ENCODE peak calls at places on chromosomes 16 and 17, in seven cellular contexts. U is EL; C is astrocyte of the cerebellum; F is stimulated activated CD8-positive, alpha-beta memory T cell treated with anti-CD3 and anti-CD28 coated beads, Interleukin-4, amount 100 ng/mL, for 48 hours; Y is HTR-8/SVneo; Z is activated T-cell treated with anti-CD3 and anti-CD28 coated beads, Interleukin-2, amount 50 U/mL, for 72 hours; T is CD8-positive, alpha-beta T cell. M is an unnamed sample.

GRCh38 chr16:17359778-17360177 is 111.0 kb downstream of the XYLT1 start:
- DNase-seq in U (peak; percentile 79), C (no peak), F (peak; percentile 72), Y (no peak), Z (peak; percentile 66), T (peak; percentile 53), M (peak; percentile 83)

GRCh38 chr16:86410529-86410928 is 99.8 kb upstream of the FOXF1 start:
- DNase-seq in U (no peak), C (no peak), F (no peak), Y (no peak), Z (no peak), T (no peak), M (no peak)

GRCh38 chr16:29877266-29877961 is 14.4 kb upstream of the CDIPT start:
- DNase-seq in U (peak; percentile 65), C (no peak), F (peak; percentile 82), Y (no peak), Z (peak; percentile 73), T (peak; percentile 51), M (peak; percentile 16)

GRCh38 chr16:49528035-49528434 is 154.4 kb downstream of the C16orf78 start:
- DNase-seq in U (no peak), C (no peak), F (peak; percentile 33), Y (no peak), Z (peak; percentile 21), T (no peak), M (no peak)

GRCh38 chr17:29039764-29040598 is 3.0 kb upstream of the PIPOX start:
- DNase-seq in U (peak; percentile 77), C (peak; percentile 93), F (no peak), Y (peak; percentile 65), Z (no peak), T (no peak), M (peak; percentile 33)

GRCh38 chr17:66749217-66749832 is 85.6 kb upstream of the CACNG5 start:
- DNase-seq in U (no peak), C (no peak), F (no peak), Y (no peak), Z (no peak), T (no peak), M (no peak)

GRCh38 chr16:89101303-89102034 is 7.8 kb downstream of the ACSF3 start:
- DNase-seq in U (no peak), C (no peak), F (no peak), Y (no peak), Z (peak; percentile 33), T (peak; percentile 8), M (no peak)

GRCh38 chr16:47109361-47109760 is 34.4 kb downstream of the NETO2 start:
- DNase-seq in U (no peak), C (no peak), F (no peak), Y (no peak), Z (no peak), T (no peak), M (no peak)

GRCh38 chr16:17585449-17586080 is 114.8 kb upstream of the XYLT1 start:
- DNase-seq in U (no peak), C (no peak), F (no peak), Y (no peak), Z (no peak), T (no peak), M (no peak)

GRCh38 chr16:82767198-82767597 is 140.4 kb downstream of the CDH13 start:
- DNase-seq in U (no peak), C (no peak), F (no peak), Y (no peak), Z (no peak), T (no peak), M (no peak)

GRCh38 chr16:1181715-1182671 is 29.1 kb downstream of the CACNA1H start:
- DNase-seq in U (peak; percentile 69), C (peak; percentile 34), F (no peak), Y (peak; percentile 79), Z (no peak), T (no peak), M (peak; percentile 42)

GRCh38 chr17:80877095-80877828 is 114.4 kb upstream of the CHMP6 start:
- DNase-seq in U (no peak), C (no peak), F (peak; percentile 82), Y (no peak), Z (peak; percentile 81), T (peak; percentile 48), M (no peak)

GRCh38 chr17:51118330-51119195 is 2.1 kb downstream of the SPAG9 start:
- DNase-seq in U (no peak), C (no peak), F (no peak), Y (no peak), Z (no peak), T (no peak), M (no peak)

GRCh38 chr17:17568772-17569195 is 22.7 kb downstream of the PEMT start:
- DNase-seq in U (peak; percentile 56), C (no peak), F (peak; percentile 89), Y (peak; percentile 72), Z (peak; percentile 76), T (peak; percentile 34), M (peak; percentile 28)

GRCh38 chr17:14156689-14157088 is 80.0 kb downstream of the CDRT15 start:
- DNase-seq in U (peak; percentile 11), C (no peak), F (no peak), Y (no peak), Z (no peak), T (no peak), M (peak; percentile 61)

GRCh38 chr16:30518552-30518951 is 7.8 kb downstream of the ZNF768 start:
- DNase-seq in U (no peak), C (no peak), F (no peak), Y (no peak), Z (no peak), T (no peak), M (no peak)

GRCh38 chr16:87329436-87330256 is 12.5 kb upstream of the C16orf95 start:
- DNase-seq in U (no peak), C (no peak), F (no peak), Y (no peak), Z (no peak), T (no peak), M (no peak)

GRCh38 chr17:46984892-46985291 is 5.8 kb upstream of the RPRML start:
- DNase-seq in U (no peak), C (no peak), F (no peak), Y (no peak), Z (no peak), T (no peak), M (no peak)